ENCODE peak calls at places on chromosome 7, in four cellular contexts. N is tibial nerve, L is upper lobe of right lung, Z is HCT116. V is an unnamed sample.

GRCh38 chr7:75928600-75928939 is 13.6 kb downstream of the POR start:
- DNase-seq in N (no peak), L (no peak), Z (no peak), V (no peak)

GRCh38 chr7:151076863-151077704 is 3.5 kb downstream of the FASTK start:
- DNase-seq in Z (no peak), L (peak), N (no peak), V (no peak)

GRCh38 chr7:112204072-112204775 is 2.0 kb downstream of the DOCK4 start:
- DNase-seq in Z (no peak), N (no peak), L (no peak), V (no peak)

GRCh38 chr7:50304911-50305621 is 550 bp downstream of the IKZF1 start:
- DNase-seq in Z (no peak), L (no peak), N (no peak), V (no peak)

GRCh38 chr7:28955723-28956607 is 2.2 kb downstream of the TRIL start:
- DNase-seq in N (peak), L (peak), Z (no peak), V (no peak)

GRCh38 chr7:49643321-49643720 is 130.1 kb upstream of the VWC2 start:
- DNase-seq in Z (no peak), L (no peak), N (no peak), V (no peak)

GRCh38 chr7:77989981-77990566 is 191.5 kb downstream of the PHTF2 start:
- DNase-seq in Z (no peak), N (no peak), L (no peak), V (no peak)

GRCh38 chr7:73387221-73387828 is 46.3 kb upstream of the FZD9 start:
- DNase-seq in N (no peak), L (no peak), Z (no peak), V (no peak)

GRCh38 chr7:30028749-30029635 is 780 bp downstream of the PLEKHA8 start:
- DNase-seq in Z (peak), N (peak), L (no peak), V (no peak)

GRCh38 chr7:2972531-2973161 is 71.0 kb downstream of the CARD11 start:
- DNase-seq in N (no peak), L (peak), Z (no peak), V (no peak)

GRCh38 chr7:92354214-92354613 is 93.1 kb upstream of the GATAD1 start:
- DNase-seq in N (no peak), Z (no peak), L (no peak), V (no peak)

GRCh38 chr7:117251687-117252086 is 71.2 kb downstream of the WNT2 start:
- DNase-seq in L (no peak), N (no peak), Z (no peak), V (no peak)

GRCh38 chr7:13467111-13467547 is 522.3 kb downstream of the ETV1 start:
- DNase-seq in L (no peak), Z (no peak), N (no peak), V (no peak)

GRCh38 chr7:151017953-151018420 is 6.3 kb downstream of the ATG9B start:
- DNase-seq in L (peak), N (peak), Z (no peak), V (no peak)

GRCh38 chr7:5523052-5523711 is 99.5 kb upstream of the TNRC18 start:
- DNase-seq in L (no peak), N (no peak), Z (no peak), V (no peak)

GRCh38 chr7:151539055-151539714 is 19.5 kb upstream of the RHEB start:
- DNase-seq in N (no peak), L (no peak), Z (no peak), V (no peak)

GRCh38 chr7:47587389-47587788 is 5.5 kb upstream of the TNS3 start:
- DNase-seq in N (no peak), Z (no peak), L (peak), V (no peak)

GRCh38 chr7:106369816-106370215 is 85.0 kb upstream of the NAMPT start:
- DNase-seq in L (no peak), Z (no peak), N (no peak), V (no peak)

GRCh38 chr7:41816111-41816510 is 113.2 kb upstream of the INHBA start:
- DNase-seq in L (no peak), N (no peak), Z (no peak), V (no peak)

GRCh38 chr7:132650498-132650897 is 74.2 kb upstream of the PLXNA4 start:
- DNase-seq in N (no peak), L (no peak), Z (no peak), V (no peak)

GRCh38 chr7:47539398-47540052 is 42.4 kb downstream of the TNS3 start:
- DNase-seq in N (no peak), L (peak), Z (no peak), V (no peak)

GRCh38 chr7:53541467-53541866 is 506.0 kb downstream of the POM121L12 start:
- DNase-seq in L (no peak), N (no peak), Z (no peak), V (no peak)

GRCh38 chr7:158284121-158284520 is 303.5 kb downstream of the PTPRN2 start:
- DNase-seq in N (no peak), Z (no peak), L (peak), V (no peak)

GRCh38 chr7:36176688-36177087 is 23.6 kb downstream of the EEPD1 start:
- DNase-seq in L (no peak), N (no peak), Z (no peak), V (no peak)
- H3K27ac ChIP-seq in L (no peak), N (peak), Z (no peak), V (peak)

DNA sequence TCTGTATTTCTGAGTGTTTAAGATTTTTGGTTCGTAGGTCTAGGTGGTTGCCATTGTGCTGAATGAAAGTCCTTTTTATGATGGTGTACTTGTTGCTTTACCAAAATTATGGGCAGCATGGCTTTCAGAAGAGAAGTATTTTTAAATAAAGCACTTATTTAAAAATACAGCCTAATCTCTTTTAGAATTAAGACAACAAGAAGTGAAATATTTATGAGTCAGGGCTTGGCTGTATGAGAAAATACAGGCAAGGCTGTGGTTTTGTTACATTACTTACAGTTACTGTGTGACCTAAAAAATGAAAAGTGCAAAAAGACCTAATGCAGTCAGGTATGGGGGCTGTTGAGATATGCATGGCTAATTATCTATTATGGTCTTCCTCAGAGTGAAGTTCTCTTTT is 185.2 kb upstream of the PPP1R3A start:
- DNase-seq in N (no peak), L (no peak), Z (no peak), V (no peak)
- H3K27ac ChIP-seq in N (no peak), L (no peak), Z (no peak), V (peak)

GRCh38 chr7:25664593-25664992 is 436.3 kb upstream of the NPVF start:
- DNase-seq in N (no peak), L (no peak), Z (no peak), V (no peak)

GRCh38 chr7:25665346-25665745 is 437.1 kb upstream of the NPVF start:
- DNase-seq in Z (no peak), L (no peak), N (peak), V (no peak)

GRCh38 chr7:25663877-25664276 is 435.6 kb upstream of the NPVF start:
- DNase-seq in N (no peak), L (no peak), Z (no peak), V (no peak)

GRCh38 chr7:25665903-25666670 is 437.8 kb upstream of the NPVF start:
- DNase-seq in N (no peak), L (no peak), Z (no peak), V (no peak)

GRCh38 chr7:25662881-25663588 is 434.7 kb upstream of the NPVF start:
- DNase-seq in Z (no peak), N (peak), L (no peak), V (no peak)
- H3K27ac ChIP-seq in Z (no peak), N (no peak), L (no peak), V (peak)

DNA sequence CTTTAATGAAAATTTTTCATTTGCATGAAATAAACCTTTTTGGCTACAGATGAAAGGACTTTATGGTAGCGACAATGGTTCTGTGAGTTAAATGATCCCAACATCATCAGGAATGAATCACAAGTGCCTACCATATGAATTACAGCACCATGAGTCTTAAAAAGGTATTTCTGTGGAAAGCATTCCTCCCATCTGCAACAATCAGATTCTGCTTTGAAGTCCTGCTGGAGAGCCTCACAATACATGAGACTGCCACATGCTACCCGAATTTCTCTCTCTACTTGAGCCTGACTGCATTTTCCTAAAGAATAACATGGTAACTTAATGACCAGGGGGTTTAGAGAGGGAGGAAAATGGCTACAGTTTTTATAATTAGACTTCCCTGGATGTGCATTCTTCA is 190.3 kb downstream of the TWIST1 start:
- DNase-seq in Z (no peak), N (no peak), L (no peak), V (no peak)
- H3K27ac ChIP-seq in Z (no peak), N (no peak), L (no peak), V (no peak)

DNA sequence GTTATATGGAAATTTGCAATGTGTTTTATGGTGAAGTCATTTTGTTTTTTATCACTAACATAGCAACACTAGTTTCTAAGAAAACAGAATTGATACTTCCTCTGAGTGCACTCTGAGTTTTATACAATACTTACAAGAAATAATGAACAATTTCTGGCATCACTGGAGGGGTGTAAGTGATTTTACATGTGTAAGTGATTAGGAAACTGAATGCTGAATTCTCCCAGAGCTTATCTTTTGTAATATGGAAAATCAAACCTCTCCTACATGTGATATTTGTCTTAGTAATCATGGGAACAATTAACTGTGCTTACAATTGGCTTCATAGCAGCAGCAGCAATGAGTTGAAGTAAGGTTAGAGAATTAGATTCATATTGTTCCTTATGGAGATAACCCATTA is 37.5 kb downstream of the SEMA3C start:
- DNase-seq in Z (no peak), L (no peak), N (no peak), V (no peak)
- H3K27ac ChIP-seq in Z (no peak), L (no peak), N (peak), V (no peak)

V was measured in thoracic aorta.